ENCODE peak calls at places on chromosomes 6 and 20, in five cellular contexts. P, C, L, M and O are unnamed samples. For H3K9me3, the result is how much of the 10 kb centered on the place peaks cover.

GRCh38 chr6:132650413-132650812 is 8.6 kb downstream of the TAAR1 start:
- DNase-seq in P (no peak), C (no peak), L (no peak), M (no peak), O (no peak)

GRCh38 chr6:106973018-106973840 is 1.3 kb downstream of the CD24 start:
- DNase-seq in P (no peak), C (no peak), L (peak), M (peak), O (no peak)

GRCh38 chr6:17725083-17725482 is 18.4 kb upstream of the NUP153 start:
- DNase-seq in P (peak), C (peak), L (no peak), M (no peak), O (peak)

GRCh38 chr6:45872827-45873226 is 142.8 kb downstream of the CLIC5 start:
- DNase-seq in P (no peak), C (no peak), L (no peak), M (no peak), O (no peak)

GRCh38 chr20:31472395-31473330 is 2.3 kb downstream of the DEFB124 start:
- DNase-seq in P (peak), C (no peak), L (no peak), M (no peak), O (peak)

GRCh38 chr6:15956205-15957106 is 172.4 kb upstream of the MYLIP start:
- DNase-seq in P (no peak), C (no peak), L (no peak), M (peak), O (no peak)

GRCh38 chr20:34062651-34063482 is 49.2 kb downstream of the EIF2S2 start:
- DNase-seq in P (no peak), C (peak), L (no peak), M (no peak), O (no peak)

GRCh38 chr20:1417273-1417672 is 24.4 kb upstream of the FKBP1A start:
- DNase-seq in P (no peak), C (peak), L (no peak), M (no peak), O (no peak)

GRCh38 chr6:224350-224749 is 67.9 kb upstream of the DUSP22 start:
- DNase-seq in P (no peak), C (no peak), L (no peak), M (no peak), O (no peak)

DNA sequence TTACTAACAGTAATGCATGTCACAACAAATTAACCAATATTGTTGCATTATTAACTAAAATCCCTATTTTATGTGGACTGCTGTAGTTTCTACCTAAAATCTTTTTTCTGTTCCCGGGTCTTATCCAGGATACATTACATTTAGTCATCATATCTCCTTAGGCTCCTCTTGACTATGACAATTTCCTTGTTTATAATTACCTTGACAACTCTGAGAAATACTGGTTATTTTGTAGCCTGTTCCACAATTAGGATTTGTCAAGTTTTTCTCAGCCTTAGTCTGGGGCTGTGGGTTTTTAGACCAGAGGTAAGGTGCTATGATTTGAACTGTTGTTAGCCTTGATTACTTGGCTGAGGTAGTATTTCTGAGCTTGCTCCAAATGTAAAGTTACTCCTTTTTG is 3.7 kb downstream of the FBXO5 start:
- DNase-seq in P (no peak), C (no peak), L (no peak), M (no peak), O (no peak)
- H3K27ac ChIP-seq in P (no peak), C (no peak), L (no peak), M (no peak), O (no peak)

GRCh38 chr6:7697820-7698623 is 27.9 kb upstream of the BMP6 start:
- DNase-seq in P (peak), C (peak), L (no peak), M (no peak), O (no peak)

GRCh38 chr6:7701212-7701834 is 24.6 kb upstream of the BMP6 start:
- DNase-seq in P (no peak), C (no peak), L (no peak), M (no peak), O (no peak)

GRCh38 chr6:7696061-7696460 is 29.8 kb upstream of the BMP6 start:
- DNase-seq in P (no peak), C (no peak), L (no peak), M (no peak), O (no peak)

GRCh38 chr6:7693827-7694226 is 32.1 kb upstream of the BMP6 start:
- DNase-seq in P (no peak), C (no peak), L (no peak), M (no peak), O (no peak)

DNA sequence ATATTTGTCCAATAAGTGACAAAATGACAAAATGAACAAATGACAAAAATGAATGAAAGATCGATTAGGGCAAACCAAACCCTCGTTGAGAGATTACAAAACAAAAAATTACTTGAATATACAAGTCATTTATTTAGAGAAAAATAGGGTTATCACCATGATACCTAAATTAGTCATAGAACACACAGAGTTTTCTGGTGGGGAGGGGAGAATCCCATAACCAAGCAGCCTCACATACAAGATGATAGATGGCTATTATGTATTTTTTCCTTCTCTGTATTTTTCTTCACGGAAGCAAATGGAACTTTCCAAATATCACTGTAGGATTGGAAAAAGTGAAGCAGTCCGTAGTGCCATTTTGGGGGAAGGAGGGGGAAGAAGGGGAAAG is 28.5 kb upstream of the BMP6 start:
- DNase-seq in P (no peak), C (no peak), L (no peak), M (no peak), O (no peak)
- H3K4me3 ChIP-seq in P (no peak), C (no peak), L (no peak), M (no peak), O (no peak)

DNA sequence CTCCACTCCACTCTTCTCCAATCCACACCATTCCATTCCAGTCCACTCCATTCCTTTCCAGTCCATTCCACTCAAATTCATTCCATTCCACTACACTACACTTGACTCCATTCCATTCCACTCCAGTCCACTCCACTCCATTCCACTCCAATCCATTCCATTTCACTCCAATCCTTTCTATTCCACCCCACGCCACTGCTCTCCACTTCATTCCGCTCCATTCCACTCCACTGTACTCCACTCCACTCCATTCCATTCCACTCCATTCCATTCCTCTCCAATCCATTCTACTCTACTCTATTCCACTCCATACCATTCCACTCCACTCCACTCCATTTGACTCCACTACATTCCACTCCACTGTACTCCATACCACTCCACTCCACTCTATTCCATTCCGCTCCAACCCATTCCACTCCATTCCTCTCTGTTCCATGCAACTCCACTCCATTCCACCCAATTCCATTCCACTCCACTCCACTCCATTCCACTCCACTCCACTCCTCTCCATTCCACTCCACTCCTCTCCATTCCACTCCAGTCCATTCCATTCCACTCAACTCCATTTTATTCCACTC is 23.4 kb upstream of the DEFB125 start:
- DNase-seq in P (no peak), C (no peak), L (no peak), M (no peak), O (no peak)
- H3K9me3 ChIP-seq in P (under half), C (under half), L (under half), M (under half), O (under half)

DNA sequence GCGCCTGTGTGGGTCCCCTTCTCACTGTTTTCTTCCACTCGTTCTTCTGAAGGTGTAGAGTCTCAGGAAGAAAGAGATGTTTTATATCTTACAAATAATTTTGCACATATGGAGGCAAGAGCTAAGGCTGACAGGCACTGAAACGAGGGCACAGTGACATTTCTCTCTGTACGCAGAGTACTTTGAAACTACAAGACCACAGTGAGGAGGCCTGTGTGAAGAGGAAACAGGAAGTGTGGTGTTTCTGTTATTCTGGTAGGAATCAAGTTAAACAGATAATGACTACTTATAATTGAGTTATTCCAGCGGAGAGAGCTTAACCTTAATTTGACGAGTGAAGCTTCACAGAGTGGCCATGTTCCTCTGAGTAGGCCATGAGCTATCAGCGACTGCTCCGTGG is 4.8 kb downstream of the CDH4 start:
- DNase-seq in P (no peak), C (no peak), L (no peak), M (no peak), O (no peak)
- H3K27ac ChIP-seq in P (no peak), C (no peak), L (no peak), M (no peak), O (no peak)

GRCh38 chr20:49267327-49267726 is 10.5 kb downstream of the ZNFX1 start:
- DNase-seq in P (no peak), C (no peak), L (no peak), M (no peak), O (no peak)
- H3K4me3 ChIP-seq in P (peak), C (no peak), L (no peak), M (peak), O (peak)

GRCh38 chr20:59816146-59816743 is 117.2 kb downstream of the SYCP2 start:
- DNase-seq in P (peak), C (no peak), L (no peak), M (no peak), O (no peak)
- H3K9me3 ChIP-seq in P (under half), C (under half), L (under half), M (under half), O (under half)

GRCh38 chr20:21608777-21609176 is 94.9 kb upstream of the NKX2-2 start:
- DNase-seq in P (no peak), C (no peak), L (no peak), M (no peak), O (no peak)
- H3K27ac ChIP-seq in P (no peak), C (no peak), L (no peak), M (no peak), O (no peak)